ENCODE peak calls at places on chromosomes 2 and 18, in six cellular contexts. O, U, L, T, M and D are unnamed samples.

GRCh38 chr18:57856128-57856527 is 53.0 kb upstream of the ATP8B1 start:
- DNase-seq in O (no peak), U (no peak), L (no peak), T (no peak), M (no peak), D (no peak)

GRCh38 chr2:11370377-11371098 is 26.1 kb upstream of the ROCK2 start:
- DNase-seq in O (no peak), U (no peak), L (no peak), T (no peak), M (no peak), D (peak)

GRCh38 chr2:121018136-121019057 is 266.6 kb downstream of the TFCP2L1 start:
- DNase-seq in O (no peak), U (peak), L (no peak), T (no peak), M (no peak), D (no peak)

GRCh38 chr18:34809697-34810096 is 99.6 kb downstream of the DTNA start:
- DNase-seq in O (no peak), U (no peak), L (peak), T (peak), M (peak), D (peak)

GRCh38 chr18:48656582-48656981 is 117.8 kb downstream of the CTIF start:
- DNase-seq in O (no peak), U (peak), L (no peak), T (no peak), M (no peak), D (no peak)

GRCh38 chr18:72376256-72376655 is 167.9 kb downstream of the CBLN2 start:
- DNase-seq in O (no peak), U (no peak), L (no peak), T (no peak), M (no peak), D (no peak)

GRCh38 chr2:207385903-207386302 is 143.9 kb upstream of the CREB1 start:
- DNase-seq in O (no peak), U (no peak), L (no peak), T (peak), M (no peak), D (no peak)

GRCh38 chr2:11022064-11022463 is 110.3 kb downstream of the KCNF1 start:
- DNase-seq in O (no peak), U (no peak), L (no peak), T (no peak), M (no peak), D (peak)

GRCh38 chr2:74438248-74438647 is 3.5 kb downstream of the RTKN start:
- DNase-seq in O (no peak), U (no peak), L (no peak), T (no peak), M (no peak), D (no peak)

GRCh38 chr18:58661423-58661822 is 9.8 kb upstream of the MALT1 start:
- DNase-seq in O (no peak), U (no peak), L (no peak), T (peak), M (no peak), D (no peak)

GRCh38 chr18:25985999-25986398 is 104.4 kb downstream of the SS18 start:
- DNase-seq in O (no peak), U (no peak), L (no peak), T (no peak), M (no peak), D (no peak)

GRCh38 chr2:147649288-147649687 is 195.5 kb upstream of the ACVR2A start:
- DNase-seq in O (no peak), U (no peak), L (no peak), T (no peak), M (no peak), D (no peak)

GRCh38 chr2:152098798-152099654 is at the start of gene CACNB4:
- DNase-seq in O (no peak), U (no peak), L (no peak), T (peak), M (no peak), D (peak)